ENCODE peak calls at places on chromosomes 11 and 22, in five cellular contexts. O is keratinocyte, I is cardiac muscle cell, B is right atrium auricular region, V is omental fat pad. D is an unnamed sample.

GRCh38 chr22:42648368-42649260 is 578 bp downstream of the CYB5R3 start:
- DNase-seq in O (no peak), I (peak), B (no peak), V (no peak), D (peak)

GRCh38 chr11:36360833-36361232 is 64.7 kb downstream of the PRR5L start:
- DNase-seq in O (no peak), I (no peak), B (no peak), V (no peak), D (no peak)

GRCh38 chr11:110317516-110317932 is 21.1 kb upstream of the RDX start:
- DNase-seq in O (no peak), I (peak), B (no peak), V (no peak), D (peak)

GRCh38 chr11:64444838-64445441 is 86.0 kb downstream of the RPS6KA4 start:
- DNase-seq in O (no peak), I (peak), B (no peak), V (no peak), D (peak)

GRCh38 chr11:10526974-10527918 is 13.7 kb downstream of the RNF141 start:
- DNase-seq in O (peak), I (no peak), B (no peak), V (no peak), D (peak)

GRCh38 chr11:2209370-2209801 is 37.8 kb upstream of the TH start:
- DNase-seq in O (no peak), I (no peak), B (peak), V (no peak), D (no peak)

GRCh38 chr11:8794677-8795103 is 112.1 kb downstream of the RPL27A start:
- DNase-seq in O (no peak), I (no peak), B (no peak), V (no peak), D (no peak)

GRCh38 chr11:7473702-7474101 is 11.6 kb upstream of the OLFML1 start:
- DNase-seq in O (no peak), I (no peak), B (no peak), V (no peak), D (no peak)

GRCh38 chr22:31241936-31242335 is 29.8 kb downstream of the LIMK2 start:
- DNase-seq in O (no peak), I (peak), B (no peak), V (no peak), D (no peak)

GRCh38 chr11:29962243-29962642 is 54.6 kb downstream of the KCNA4 start:
- DNase-seq in O (no peak), I (no peak), B (no peak), V (no peak), D (peak)

GRCh38 chr11:128424271-128424709 is 163.1 kb downstream of the ETS1 start:
- DNase-seq in O (no peak), I (peak), B (peak), V (no peak), D (no peak)

GRCh38 chr11:123483058-123483457 is 53.0 kb downstream of the GRAMD1B start:
- DNase-seq in O (peak), I (peak), B (no peak), V (no peak), D (peak)

GRCh38 chr11:115784796-115785521 is 280.7 kb upstream of the CADM1 start:
- DNase-seq in O (no peak), I (no peak), B (no peak), V (no peak), D (no peak)

GRCh38 chr11:18578975-18579598 is 9.4 kb downstream of the UEVLD start:
- DNase-seq in O (no peak), I (no peak), B (no peak), V (no peak), D (no peak)

GRCh38 chr11:105298630-105299029 is 159.1 kb upstream of the CARD18 start:
- DNase-seq in O (no peak), I (no peak), B (no peak), V (no peak), D (no peak)

GRCh38 chr22:32571764-32572163 is 97.2 kb downstream of the FBXO7 start:
- DNase-seq in O (no peak), I (no peak), B (no peak), V (no peak), D (no peak)

GRCh38 chr22:39349506-39349966 is 255 bp upstream of the SYNGR1 start:
- DNase-seq in O (no peak), I (peak), B (no peak), V (no peak), D (no peak)

DNA sequence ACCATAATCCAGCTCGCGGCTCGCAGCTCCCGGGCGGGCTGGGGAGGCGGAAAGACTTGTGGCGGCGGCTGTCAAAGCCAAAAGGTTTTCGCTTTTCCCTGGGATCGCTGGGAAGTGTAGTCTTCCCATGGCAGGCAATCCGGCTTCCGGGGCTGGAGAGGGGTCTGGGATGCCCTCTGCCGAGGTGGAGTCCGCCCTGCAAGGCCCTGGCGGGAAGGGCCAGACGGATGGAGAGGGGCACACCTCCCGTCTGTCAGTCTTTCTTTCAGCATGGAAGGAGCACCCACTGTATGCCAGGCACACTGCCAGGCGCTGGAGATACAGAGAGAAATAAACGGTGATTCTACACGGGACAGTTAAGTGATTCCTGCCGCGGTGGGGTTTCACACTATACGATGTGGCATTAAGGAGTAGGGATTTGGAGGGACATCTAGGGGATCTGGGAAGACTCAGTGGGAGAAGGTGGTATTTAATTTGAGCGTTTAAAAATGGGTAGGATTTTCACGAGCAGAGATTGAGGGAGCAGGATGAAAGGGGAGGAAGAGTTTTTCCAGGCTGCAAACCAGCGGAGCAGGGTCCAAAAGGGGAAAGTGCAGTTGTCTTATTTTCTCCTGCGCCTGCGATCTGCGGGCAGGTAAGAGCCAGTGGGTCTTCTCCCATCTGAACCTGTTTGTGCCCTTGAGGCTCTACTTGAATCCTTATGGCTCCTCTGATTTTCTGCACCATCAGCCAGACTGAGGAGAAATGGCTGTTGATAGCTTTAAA is at the start of gene BACE1:
- DNase-seq in O (peak), I (peak), B (peak), V (peak), D (peak)
- TF ChIP-seq CTCF in O (peak), I (peak), B (no peak), V (no peak), D (no peak)

GRCh38 chr11:12288934-12289666 is 88.3 kb upstream of the PARVA start:
- DNase-seq in O (no peak), I (no peak), B (no peak), V (no peak), D (no peak)

GRCh38 chr11:12289667-12290476 is 87.5 kb upstream of the PARVA start:
- DNase-seq in O (no peak), I (no peak), B (no peak), V (no peak), D (no peak)

GRCh38 chr11:12291313-12291712 is 86.1 kb upstream of the PARVA start:
- DNase-seq in O (no peak), I (no peak), B (no peak), V (no peak), D (no peak)

GRCh38 chr11:12291767-12292166 is 85.6 kb upstream of the PARVA start:
- DNase-seq in O (no peak), I (no peak), B (no peak), V (no peak), D (no peak)

DNA sequence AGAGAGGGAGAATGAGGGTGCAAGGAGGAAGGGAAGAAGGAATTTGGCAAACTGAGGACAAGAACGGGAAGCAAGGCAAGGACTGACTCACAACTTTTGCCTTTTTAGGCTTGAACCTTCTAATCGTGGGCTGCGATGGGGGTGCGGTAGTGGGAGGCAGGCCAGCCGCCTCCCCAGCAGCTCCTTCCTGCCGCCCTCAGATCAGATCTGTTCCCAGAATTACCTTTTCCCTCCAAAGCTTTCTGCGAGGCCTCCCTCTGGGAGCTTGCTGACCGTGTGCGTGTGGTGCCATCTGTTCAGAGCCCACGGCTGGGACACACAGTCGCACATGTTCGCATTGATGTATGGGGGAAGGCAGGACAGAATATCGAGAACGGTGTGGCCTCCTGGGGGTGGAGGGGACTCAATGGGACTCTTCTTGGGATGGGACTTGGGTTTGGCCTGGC is 86.9 kb upstream of the PARVA start:
- DNase-seq in O (no peak), I (peak), B (no peak), V (no peak), D (no peak)
- TF ChIP-seq CTCF in O (no peak), I (no peak), B (no peak), V (no peak), D (no peak)

GRCh38 chr11:33039274-33040126 is at the start of gene TCP11L1:
- DNase-seq in O (no peak), I (peak), B (peak), V (peak), D (peak)
- TF ChIP-seq CTCF in O (peak), I (no peak), B (no peak), V (no peak), D (no peak)

GRCh38 chr11:126793596-126793995 is 207.0 kb downstream of the KIRREL3 start:
- DNase-seq in O (no peak), I (peak), B (no peak), V (no peak), D (no peak)

GRCh38 chr11:126791991-126792390 is 208.6 kb downstream of the KIRREL3 start:
- DNase-seq in O (no peak), I (no peak), B (no peak), V (no peak), D (no peak)

GRCh38 chr11:126790550-126790981 is 210.0 kb downstream of the KIRREL3 start:
- DNase-seq in O (no peak), I (peak), B (no peak), V (no peak), D (peak)

DNA sequence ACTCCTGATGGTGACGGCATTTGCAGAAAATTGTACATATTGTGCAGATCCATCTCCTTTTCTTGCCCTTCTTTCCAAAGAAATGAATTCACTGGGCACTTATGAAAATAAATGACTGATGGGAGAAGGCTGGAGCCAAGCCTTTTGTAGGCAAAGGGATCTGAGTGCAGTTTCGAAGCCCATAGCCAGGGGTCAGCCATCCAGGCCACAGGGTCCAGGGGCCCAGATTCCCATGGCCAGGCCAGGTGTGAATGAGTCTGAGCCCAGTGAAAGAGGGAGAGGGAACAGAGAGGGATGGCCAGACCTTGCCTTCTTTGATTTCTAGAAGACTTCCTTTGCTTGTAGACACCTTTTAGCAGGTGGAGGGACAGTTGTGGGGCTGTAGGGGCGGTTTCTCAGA is 209.1 kb downstream of the KIRREL3 start:
- DNase-seq in O (no peak), I (no peak), B (no peak), V (no peak), D (no peak)
- TF ChIP-seq CTCF in O (no peak), I (no peak), B (no peak), V (no peak), D (no peak)

DNA sequence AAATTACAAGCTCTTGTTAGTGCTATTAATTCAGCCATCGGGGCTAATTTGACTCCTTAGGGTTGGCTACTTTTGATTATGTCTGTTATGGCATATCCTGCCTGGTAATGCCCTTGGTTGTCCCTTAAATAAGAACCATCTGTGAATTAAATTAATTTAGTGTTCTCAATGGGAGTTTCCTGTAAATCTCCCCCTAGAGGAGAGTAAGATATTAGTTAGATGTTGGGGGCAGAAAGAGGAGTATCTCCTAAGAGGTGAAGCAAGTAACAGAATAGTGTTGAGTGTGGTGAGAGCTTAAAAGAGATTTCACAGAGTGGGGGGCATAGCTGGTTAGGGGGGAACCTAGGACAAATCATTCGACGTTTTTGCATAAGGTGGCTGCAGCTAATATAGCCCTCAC is 1126.9 kb downstream of the JRKL start:
- DNase-seq in O (no peak), I (no peak), B (no peak), V (no peak), D (no peak)
- TF ChIP-seq CTCF in O (no peak), I (no peak), B (no peak), V (no peak), D (no peak)

DNA sequence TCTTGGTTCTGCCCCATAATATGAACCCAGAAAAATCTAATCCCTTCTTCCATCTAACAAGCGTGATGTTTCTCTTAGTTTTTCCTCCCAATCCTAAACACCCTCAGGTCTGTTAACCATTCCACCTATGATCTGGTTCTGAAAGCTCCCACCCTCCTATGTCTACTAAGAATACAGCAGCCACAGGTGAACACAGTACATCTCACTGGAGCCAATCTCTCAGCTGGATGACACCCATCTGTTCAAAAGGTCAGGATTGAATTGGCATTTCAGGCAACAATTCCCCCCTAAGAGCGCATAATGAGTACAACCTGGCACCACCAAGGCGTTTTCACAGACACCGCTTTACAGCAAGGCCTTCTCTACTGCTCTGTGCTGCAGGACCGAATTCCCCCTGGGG is 19.0 kb upstream of the APOA1 start:
- DNase-seq in O (no peak), I (no peak), B (no peak), V (no peak), D (no peak)
- TF ChIP-seq CTCF in O (no peak), I (no peak), B (no peak), V (no peak), D (no peak)

GRCh38 chr11:31106963-31107576 is 262.5 kb downstream of the DCDC1 start:
- DNase-seq in O (no peak), I (peak), B (peak), V (peak), D (peak)
- TF ChIP-seq CTCF in O (peak), I (peak), B (peak), V (no peak), D (peak)

GRCh38 chr11:61669417-61669816 is 10.8 kb upstream of the DAGLA start:
- DNase-seq in O (no peak), I (no peak), B (no peak), V (no peak), D (no peak)

GRCh38 chr11:61671527-61671926 is 8.7 kb upstream of the DAGLA start:
- DNase-seq in O (no peak), I (no peak), B (no peak), V (no peak), D (no peak)

GRCh38 chr11:61667684-61668320 is 12.4 kb upstream of the DAGLA start:
- DNase-seq in O (no peak), I (no peak), B (no peak), V (no peak), D (no peak)

GRCh38 chr11:61666684-61667297 is 13.4 kb upstream of the DAGLA start:
- DNase-seq in O (no peak), I (no peak), B (no peak), V (no peak), D (no peak)

GRCh38 chr11:61670626-61671025 is 9.6 kb upstream of the DAGLA start:
- DNase-seq in O (no peak), I (no peak), B (no peak), V (no peak), D (no peak)
- TF ChIP-seq CTCF in O (no peak), I (no peak), B (no peak), V (no peak), D (no peak)

GRCh38 chr11:17522655-17523054 is 21.6 kb downstream of the USH1C start:
- DNase-seq in O (no peak), I (no peak), B (no peak), V (no peak), D (no peak)
- TF ChIP-seq CTCF in O (no peak), I (no peak), B (no peak), V (no peak), D (no peak)

GRCh38 chr22:25282671-25283561 is 63.5 kb downstream of the CRYBB2 start:
- DNase-seq in O (no peak), I (no peak), B (no peak), V (no peak), D (no peak)
- TF ChIP-seq CTCF in O (no peak), I (no peak), B (no peak), V (no peak), D (no peak)

D was measured in MCF 10A.